ENCODE peak calls at places on chromosomes 1 and 21, in eight cellular contexts. J, Y, K, E, N, H, F and C are unnamed samples.

GRCh38 chr1:84756455-84757082 is 66.3 kb upstream of the SSX2IP start:
- DNase-seq in J (no peak), Y (no peak), K (no peak), E (no peak), N (no peak), H (no peak), F (no peak), C (no peak)

GRCh38 chr1:94299627-94300552 is 62.5 kb upstream of the ARHGAP29 start:
- DNase-seq in J (no peak), Y (peak; percentile 66), K (no peak), E (no peak), N (no peak), H (peak; percentile 80), F (no peak), C (peak; percentile 86)

GRCh38 chr1:199447906-199448305 is 579.6 kb upstream of the NR5A2 start:
- DNase-seq in J (no peak), Y (no peak), K (no peak), E (no peak), N (no peak), H (no peak), F (no peak), C (no peak)

GRCh38 chr1:21822349-21822748 is 10.3 kb downstream of the LDLRAD2 start:
- DNase-seq in J (no peak), Y (no peak), K (no peak), E (no peak), N (no peak), H (no peak), F (no peak), C (no peak)

GRCh38 chr1:159985456-159985855 is 31.4 kb upstream of the SLAMF9 start:
- DNase-seq in J (no peak), Y (no peak), K (no peak), E (no peak), N (no peak), H (no peak), F (no peak), C (no peak)

GRCh38 chr1:94955767-94956632 is 29.1 kb upstream of the CNN3 start:
- DNase-seq in J (no peak), Y (peak; percentile 80), K (no peak), E (no peak), N (no peak), H (no peak), F (no peak), C (peak; percentile 45)

GRCh38 chr1:16677552-16678423 is 11.0 kb upstream of the RNU1-3 start:
- DNase-seq in J (no peak), Y (peak; percentile 70), K (no peak), E (peak; percentile 68), N (peak; percentile 70), H (peak; percentile 73), F (peak; percentile 10), C (peak; percentile 49)

GRCh38 chr1:58156124-58156468 is 390.4 kb downstream of the OMA1 start:
- DNase-seq in J (no peak), Y (no peak), K (no peak), E (no peak), N (no peak), H (no peak), F (no peak), C (no peak)

GRCh38 chr1:156627313-156627880 is 8.2 kb downstream of the HAPLN2 start:
- DNase-seq in J (no peak), Y (peak; percentile 56), K (no peak), E (no peak), N (no peak), H (peak; percentile 36), F (no peak), C (peak; percentile 58)

GRCh38 chr1:37657620-37658412 is 23.1 kb upstream of the RSPO1 start:
- DNase-seq in J (no peak), Y (no peak), K (no peak), E (no peak), N (no peak), H (no peak), F (no peak), C (no peak)

GRCh38 chr1:52296345-52296744 is 69.7 kb downstream of the CC2D1B start:
- DNase-seq in J (no peak), Y (peak; percentile 68), K (no peak), E (no peak), N (no peak), H (peak; percentile 65), F (peak; percentile 38), C (peak; percentile 71)

GRCh38 chr1:165371588-165372235 is 15.2 kb upstream of the LMX1A start:
- DNase-seq in J (no peak), Y (no peak), K (no peak), E (no peak), N (no peak), H (no peak), F (no peak), C (no peak)

GRCh38 chr1:56864430-56864829 is 9.8 kb downstream of the C8A start:
- DNase-seq in J (no peak), Y (no peak), K (no peak), E (no peak), N (no peak), H (no peak), F (no peak), C (no peak)

GRCh38 chr1:43719063-43719462 is 11.7 kb downstream of the ST3GAL3 start:
- DNase-seq in J (peak; percentile 18), Y (peak; percentile 88), K (peak; percentile 59), E (no peak), N (no peak), H (no peak), F (no peak), C (peak; percentile 16)

DNA sequence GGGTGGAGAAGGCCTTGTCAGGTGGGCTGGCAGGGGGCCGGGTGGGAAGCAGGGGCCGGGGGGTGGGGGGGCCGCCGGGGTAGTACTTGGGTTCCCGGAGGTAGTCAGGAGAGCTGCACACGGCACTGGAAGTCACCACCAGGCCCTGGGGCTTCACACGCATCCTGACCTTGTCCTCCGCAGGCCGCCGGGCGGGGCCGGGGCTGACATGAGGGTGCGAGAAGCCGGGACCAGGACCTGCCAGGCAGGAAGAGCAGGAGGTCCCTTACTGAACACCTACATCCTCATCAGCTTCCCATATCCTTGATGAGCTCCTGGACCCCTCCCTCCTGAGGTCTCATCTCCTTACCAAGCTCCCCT is 52.0 kb downstream of the AHDC1 start:
- DNase-seq in J (no peak), Y (no peak), K (no peak), E (no peak), N (no peak), H (no peak), F (no peak), C (no peak)
- TF ChIP-seq CTCF in J (no peak), Y (no peak), K (no peak), E (no peak), N (no peak), H (no peak), F (no peak), C (no peak)

GRCh38 chr1:67020765-67021164 is 33.2 kb downstream of the SLC35D1 start:
- DNase-seq in J (no peak), Y (no peak), K (no peak), E (no peak), N (no peak), H (no peak), F (no peak), C (no peak)
- H3K4me3 ChIP-seq in J (no peak overlapping the region), Y (no peak overlapping the region), K (no peak overlapping the region), E (no peak overlapping the region), N (no peak overlapping the region), H (no peak overlapping the region), F (no peak overlapping the region), C (no peak overlapping the region)

DNA sequence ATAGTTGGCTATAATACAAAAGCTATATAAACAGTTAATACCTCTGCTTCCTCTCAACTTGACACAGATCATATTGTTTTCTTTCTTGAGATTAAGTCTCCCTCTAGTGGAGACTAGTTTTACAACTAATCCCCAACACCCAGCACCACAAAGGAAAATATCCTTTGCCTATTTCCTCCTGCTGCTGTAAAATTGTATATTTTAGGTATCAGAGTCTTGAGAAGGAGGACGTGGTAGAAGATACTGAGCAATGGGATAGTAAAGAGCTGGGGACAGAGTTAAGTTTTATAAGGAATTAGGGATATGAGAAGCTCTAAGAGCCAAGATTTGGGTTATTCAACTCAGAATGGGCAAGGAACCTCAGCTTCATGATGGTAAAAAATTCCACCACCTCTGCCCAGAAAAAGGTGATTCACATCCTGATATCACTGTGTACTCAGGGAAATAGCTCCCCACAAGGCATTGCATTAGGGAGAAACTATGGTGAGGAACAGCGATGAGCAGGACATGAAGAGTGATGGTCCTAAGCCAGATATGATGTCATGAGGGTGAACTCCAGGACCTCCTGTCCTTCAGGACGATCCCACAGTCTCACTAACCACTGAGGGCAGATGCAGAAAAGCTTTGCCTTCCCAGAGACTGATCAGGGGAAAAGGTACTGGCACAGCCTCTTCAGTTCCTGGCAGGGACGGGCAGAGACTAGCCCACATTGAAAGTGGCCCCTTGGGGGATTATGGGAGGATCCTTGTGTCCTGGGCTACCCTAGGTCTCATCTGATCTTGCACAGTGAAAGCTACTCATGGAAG is 14.7 kb upstream of the CFAP126 start:
- DNase-seq in J (no peak), Y (peak; percentile 83), K (peak; percentile 11), E (no peak), N (no peak), H (peak; percentile 85), F (no peak), C (peak; percentile 88)
- TF ChIP-seq CTCF in J (peak; percentile 71), Y (peak; percentile 62), K (peak; percentile 60), E (peak; percentile 50), N (no peak), H (peak; percentile 64), F (peak; percentile 65), C (peak; percentile 49)

GRCh38 chr21:33985117-33986050 is 69.8 kb upstream of the ATP5PO start:
- DNase-seq in J (no peak), Y (no peak), K (no peak), E (no peak), N (no peak), H (no peak), F (no peak), C (no peak)
- H3K4me3 ChIP-seq in J (no peak overlapping the region), Y (no peak overlapping the region), K (no peak overlapping the region), E (no peak overlapping the region), N (no peak overlapping the region), H (no peak overlapping the region), F (no peak overlapping the region), C (no peak overlapping the region)

GRCh38 chr1:79069828-79070227 is 63.3 kb upstream of the ADGRL4 start:
- DNase-seq in J (no peak), Y (no peak), K (no peak), E (no peak), N (no peak), H (no peak), F (no peak), C (no peak)
- TF ChIP-seq CTCF in J (no peak), Y (no peak), K (no peak), E (no peak), N (no peak), H (no peak), F (peak; percentile 9), C (peak; percentile 18)

GRCh38 chr1:100141192-100141591 is 8.2 kb downstream of the TRMT13 start:
- DNase-seq in J (no peak), Y (no peak), K (no peak), E (no peak), N (no peak), H (no peak), F (no peak), C (no peak)
- H3K4me3 ChIP-seq in J (no peak overlapping the region), Y (no peak overlapping the region), K (no peak overlapping the region), E (no peak overlapping the region), N (no peak overlapping the region), H (no peak overlapping the region), F (no peak overlapping the region), C (no peak overlapping the region)